ENCODE peak calls at places on chromosomes 16 and 17, in six cellular contexts. H is OCI-LY7, C is RWPE1, X is AG10803, N is pancreas, I is SK-N-SH. J is an unnamed sample.

GRCh38 chr17:32486091-32486700 is 597 bp upstream of the CDK5R1 start:
- DNase-seq in I (peak), N (peak), C (peak), X (peak), H (peak), J (peak)

GRCh38 chr16:55499951-55500350 is 8.9 kb upstream of the LPCAT2 start:
- DNase-seq in H (no peak), C (peak), N (no peak), I (no peak), X (peak), J (no peak)

GRCh38 chr16:81491522-81492188 is 47.0 kb downstream of the CMIP start:
- DNase-seq in N (no peak), I (no peak), C (no peak), H (no peak), X (peak), J (no peak)

GRCh38 chr16:78269251-78269650 is 169.8 kb downstream of the WWOX start:
- DNase-seq in X (no peak), C (no peak), H (no peak), I (no peak), N (no peak), J (peak)

GRCh38 chr17:14261406-14261805 is 24.7 kb upstream of the CDRT15 start:
- DNase-seq in I (no peak), X (no peak), N (no peak), C (no peak), H (no peak), J (no peak)

GRCh38 chr17:43018008-43018853 is 4.0 kb downstream of the VAT1 start:
- DNase-seq in I (peak), H (no peak), X (no peak), N (no peak), C (no peak), J (peak)

GRCh38 chr16:83878838-83879237 is 20.1 kb upstream of the MLYCD start:
- DNase-seq in N (no peak), I (peak), H (peak), X (peak), C (peak), J (no peak)

GRCh38 chr17:41784207-41784744 is 2.2 kb downstream of the JUP start:
- DNase-seq in N (no peak), X (no peak), H (no peak), C (peak), I (peak), J (no peak)

GRCh38 chr16:84247844-84248243 is 8.0 kb upstream of the KCNG4 start:
- DNase-seq in H (no peak), X (peak), I (no peak), C (peak), N (no peak), J (no peak)

GRCh38 chr16:15672514-15673167 is 22.6 kb downstream of the NDE1 start:
- DNase-seq in H (no peak), X (peak), N (no peak), I (no peak), C (peak), J (no peak)

GRCh38 chr16:55470533-55471371 is 8.2 kb upstream of the MMP2 start:
- DNase-seq in N (no peak), C (no peak), I (no peak), H (no peak), X (peak), J (no peak)

GRCh38 chr17:34412534-34412933 is 49.5 kb upstream of the CCL1 start:
- DNase-seq in N (no peak), H (no peak), I (no peak), C (no peak), X (no peak), J (no peak)

GRCh38 chr17:58007781-58008706 is 998 bp upstream of the SRSF1 start:
- DNase-seq in N (peak), X (no peak), H (no peak), I (peak), C (no peak), J (no peak)

GRCh38 chr16:47995354-47995753 is 160.4 kb downstream of the ABCC12 start:
- DNase-seq in X (no peak), I (no peak), N (no peak), H (no peak), C (no peak), J (no peak)

GRCh38 chr16:6969594-6969993 is 363.1 kb upstream of the RBFOX1 start:
- DNase-seq in X (no peak), I (no peak), C (no peak), H (no peak), N (no peak), J (no peak)
- TF ChIP-seq CTCF in X (no peak), I (no peak), C (no peak), H (peak), N (no peak), J (no peak)

DNA sequence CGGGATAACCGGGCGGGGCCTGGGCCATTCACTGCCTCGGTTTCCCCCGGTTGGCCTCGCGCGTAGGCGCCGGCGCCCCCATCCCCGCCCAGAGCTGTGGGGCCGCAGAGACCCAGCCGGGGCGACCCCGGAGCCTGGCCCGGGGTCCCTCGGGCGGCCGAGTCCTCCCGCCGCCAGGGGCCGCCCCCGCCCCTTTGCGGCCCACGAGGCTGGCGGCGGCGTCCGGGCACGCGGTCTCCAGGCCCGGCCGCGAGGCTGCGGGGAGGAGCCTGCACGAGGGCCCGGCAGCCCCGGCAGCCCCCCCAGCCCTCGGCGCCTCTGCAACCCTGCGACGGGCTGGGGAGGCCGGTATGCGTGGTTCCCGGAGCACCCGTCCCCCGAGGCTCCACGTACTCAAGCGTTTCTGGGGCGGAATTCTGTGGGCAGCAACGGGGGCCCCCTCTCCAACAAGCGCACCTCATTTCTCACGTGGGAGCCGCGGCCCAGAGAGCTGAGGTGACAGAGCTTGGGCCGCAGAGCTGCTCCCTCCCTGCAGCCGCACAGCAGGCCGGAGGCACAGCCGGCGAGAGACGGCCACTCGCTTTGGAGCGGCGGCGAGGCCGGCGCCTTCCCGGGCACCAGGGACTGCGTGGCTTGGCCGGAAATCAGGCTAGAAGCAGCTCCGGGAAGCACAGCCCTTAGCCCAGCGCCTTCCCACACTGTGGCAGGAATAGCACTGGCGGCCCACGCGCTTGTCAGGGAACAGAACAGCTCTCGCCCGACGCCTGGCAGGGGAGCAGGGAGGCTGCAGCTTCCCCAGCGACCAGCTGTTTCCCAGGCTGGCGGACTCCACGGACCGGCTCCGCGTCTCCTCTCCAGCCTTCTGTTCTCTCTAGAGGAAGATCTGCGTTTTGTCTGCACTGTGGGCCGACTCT is 860 bp upstream of the LIMD2 start:
- DNase-seq in I (peak), H (peak), N (peak), X (peak), C (no peak), J (peak)
- TF ChIP-seq CTCF in I (peak), H (peak), N (no peak), X (no peak), C (no peak), J (no peak)

DNA sequence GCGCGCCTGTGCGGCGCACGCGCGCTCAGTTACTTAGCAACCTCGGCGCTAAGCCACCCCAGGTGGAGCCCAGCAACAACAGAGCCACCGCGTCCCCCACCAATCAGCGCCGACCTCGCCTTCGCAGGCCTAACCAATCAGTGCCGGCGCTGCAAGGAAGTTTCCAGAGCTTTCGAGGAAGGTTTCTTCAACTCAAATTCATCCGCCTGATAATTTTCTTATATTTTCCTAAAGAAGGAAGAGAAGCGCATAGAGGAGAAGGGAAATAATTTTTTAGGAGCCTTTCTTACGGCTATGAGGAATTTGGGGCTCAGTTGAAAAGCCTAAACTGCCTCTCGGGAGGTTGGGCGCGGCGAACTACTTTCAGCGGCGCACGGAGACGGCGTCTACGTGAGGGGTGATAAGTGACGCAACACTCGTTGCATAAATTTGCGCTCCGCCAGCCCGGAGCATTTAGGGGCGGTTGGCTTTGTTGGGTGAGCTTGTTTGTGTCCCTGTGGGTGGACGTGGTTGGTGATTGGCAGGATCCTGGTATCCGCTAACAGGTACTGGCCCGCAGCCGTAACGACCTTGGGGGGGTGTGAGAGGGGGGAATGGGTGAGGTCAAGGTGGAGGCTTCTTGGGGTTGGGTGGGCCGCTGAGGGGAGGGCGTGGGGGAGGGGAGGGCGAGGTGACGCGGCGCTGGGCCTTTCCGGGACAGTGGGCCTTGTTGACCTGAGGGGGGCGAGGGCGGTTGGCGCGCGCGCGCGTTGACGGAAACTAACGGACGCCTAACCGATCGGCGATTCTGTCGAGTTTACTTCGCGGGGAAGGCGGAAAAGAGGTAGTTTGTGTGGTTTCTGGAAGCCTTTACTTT is at the start of gene UBB:
- DNase-seq in C (peak), I (peak), X (peak), H (peak), N (peak), J (peak)
- TF ChIP-seq CTCF in C (no peak), I (peak), X (no peak), H (peak), N (no peak), J (no peak)

GRCh38 chr17:59863607-59864006 is 29.1 kb downstream of the TUBD1 start:
- DNase-seq in C (no peak), H (no peak), X (no peak), N (no peak), I (no peak), J (no peak)

GRCh38 chr17:59856859-59857794 is 35.6 kb downstream of the TUBD1 start:
- DNase-seq in H (no peak), N (no peak), X (no peak), C (no peak), I (no peak), J (no peak)

GRCh38 chr17:59858167-59858790 is 34.5 kb downstream of the TUBD1 start:
- DNase-seq in H (no peak), C (no peak), I (peak), X (peak), N (no peak), J (no peak)

DNA sequence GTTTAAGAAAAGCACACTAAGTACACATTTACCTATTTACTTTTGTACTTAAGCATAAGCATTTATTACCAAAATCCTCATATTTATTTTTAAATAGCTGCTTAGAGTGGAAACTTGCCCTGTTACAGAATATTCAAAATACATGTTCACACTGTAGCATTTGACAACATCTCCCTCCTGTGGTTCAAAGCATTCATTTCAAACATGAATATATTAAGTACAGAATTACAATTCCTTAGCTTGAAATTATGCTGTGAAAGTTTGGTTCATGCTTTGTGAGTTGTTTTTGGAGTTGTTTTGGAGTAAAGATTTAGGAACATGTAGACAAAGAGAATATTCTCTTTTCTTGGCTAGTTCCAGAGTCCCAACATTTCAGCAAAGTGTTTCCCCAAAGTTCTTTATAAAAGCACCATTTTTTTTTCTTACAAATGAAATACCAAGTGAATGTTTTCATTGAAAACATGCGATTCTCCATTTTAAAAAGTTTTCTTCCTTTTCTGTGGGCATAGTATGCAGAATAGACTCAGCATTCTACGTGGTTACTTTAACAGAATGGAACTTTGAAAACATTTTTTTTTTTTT is 33.2 kb downstream of the TUBD1 start:
- DNase-seq in I (no peak), C (no peak), X (peak), H (peak), N (no peak), J (no peak)
- TF ChIP-seq CTCF in I (peak), C (peak), X (peak), H (peak), N (no peak), J (no peak)

GRCh38 chr17:37643118-37643766 is at the start of gene DDX52:
- DNase-seq in H (peak), N (peak), I (peak), X (peak), C (peak), J (peak)
- TF ChIP-seq CTCF in H (no peak), N (no peak), I (no peak), X (peak), C (no peak), J (no peak)

GRCh38 chr17:8156174-8156992 is 4.2 kb upstream of the PER1 start:
- DNase-seq in X (peak), C (peak), I (peak), H (peak), N (peak), J (peak)
- TF ChIP-seq CTCF in X (peak), C (no peak), I (no peak), H (peak), N (no peak), J (no peak)

GRCh38 chr17:6126768-6127167 is 56.6 kb downstream of the WSCD1 start:
- DNase-seq in C (no peak), I (no peak), X (no peak), N (no peak), H (no peak), J (no peak)
- TF ChIP-seq CTCF in C (no peak), I (no peak), X (no peak), N (no peak), H (no peak), J (no peak)

GRCh38 chr17:76625496-76625895 is 18.1 kb downstream of the ST6GALNAC1 start:
- DNase-seq in N (no peak), I (no peak), X (no peak), C (no peak), H (no peak), J (no peak)

GRCh38 chr17:76630151-76630550 is 13.4 kb downstream of the ST6GALNAC1 start:
- DNase-seq in H (no peak), N (no peak), C (no peak), X (no peak), I (no peak), J (no peak)

GRCh38 chr17:76627510-76627909 is 16.0 kb downstream of the ST6GALNAC1 start:
- DNase-seq in H (no peak), C (no peak), I (no peak), X (no peak), N (no peak), J (no peak)

GRCh38 chr17:76623271-76624146 is 20.0 kb downstream of the ST6GALNAC1 start:
- DNase-seq in I (peak), C (peak), N (peak), X (peak), H (peak), J (peak)

GRCh38 chr17:76626442-76626841 is 17.1 kb downstream of the ST6GALNAC1 start:
- DNase-seq in I (no peak), N (no peak), X (no peak), H (no peak), C (peak), J (no peak)
- TF ChIP-seq CTCF in I (no peak), N (no peak), X (no peak), H (no peak), C (no peak), J (no peak)

DNA sequence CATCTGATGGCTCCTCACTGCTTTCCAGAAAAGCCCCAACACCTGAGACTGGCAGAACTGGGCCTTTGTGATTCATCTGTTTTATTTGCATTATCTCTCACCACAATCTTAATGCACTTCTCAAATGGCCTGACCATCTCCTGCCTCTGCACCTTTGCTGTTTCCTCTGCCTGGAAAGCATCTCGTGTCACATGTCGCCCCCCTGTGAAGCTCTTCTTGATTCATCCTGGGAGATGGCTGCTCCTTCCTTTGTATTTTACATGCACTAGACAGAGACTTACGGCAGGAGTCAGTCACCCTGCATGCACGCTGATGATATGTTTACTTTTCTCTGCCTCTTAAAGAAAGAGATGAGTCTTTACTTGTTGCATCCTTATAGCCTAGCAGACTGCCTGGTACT is 30.0 kb downstream of the HNF1B start:
- DNase-seq in H (no peak), I (no peak), X (no peak), N (no peak), C (no peak), J (no peak)
- TF ChIP-seq CTCF in H (no peak), I (no peak), X (no peak), N (no peak), C (no peak), J (no peak)

J was measured in glutamatergic neuron.